ENCODE peak calls at places on chromosomes 11 and 22, in six cellular contexts. One of them, this sample, is unnamed.
A peak's percentile ranks its signal among the peaks of the same experiment; 100 is the strongest.

GRCh38 chr22:43007519-43008102 is 7.3 kb downstream of the PACSIN2 start:
- DNase-seq in neuronal stem cell: no peak
- DNase-seq in mesendoderm: no peak
- DNase-seq in SJSA1: no peak
- DNase-seq in CD8-positive, alpha-beta T cell: no peak
- DNase-seq in mammary epithelial cell: no peak
- DNase-seq in this sample: no peak

GRCh38 chr11:69380451-69380901 is 86.5 kb downstream of the MYEOV start:
- DNase-seq in neuronal stem cell: no peak
- DNase-seq in mesendoderm: no peak
- DNase-seq in SJSA1: no peak
- DNase-seq in CD8-positive, alpha-beta T cell: no peak
- DNase-seq in mammary epithelial cell: no peak
- DNase-seq in this sample: no peak

GRCh38 chr11:79439430-79439892 is 1.4 kb downstream of the TENM4 start:
- DNase-seq in neuronal stem cell: no peak
- DNase-seq in mesendoderm: peak; percentile 60
- DNase-seq in SJSA1: no peak
- DNase-seq in CD8-positive, alpha-beta T cell: no peak
- DNase-seq in mammary epithelial cell: peak; percentile 44
- DNase-seq in this sample: no peak

GRCh38 chr11:73972620-73973449 is 9.8 kb downstream of the UCP2 start:
- DNase-seq in neuronal stem cell: no peak
- DNase-seq in mesendoderm: no peak
- DNase-seq in SJSA1: no peak
- DNase-seq in CD8-positive, alpha-beta T cell: peak; percentile 27
- DNase-seq in mammary epithelial cell: no peak
- DNase-seq in this sample: no peak

GRCh38 chr22:46011627-46012181 is 34.7 kb upstream of the WNT7B start:
- DNase-seq in neuronal stem cell: no peak
- DNase-seq in mesendoderm: no peak
- DNase-seq in SJSA1: no peak
- DNase-seq in CD8-positive, alpha-beta T cell: no peak
- DNase-seq in mammary epithelial cell: no peak
- DNase-seq in this sample: no peak

GRCh38 chr11:61512435-61512834 is 3.9 kb downstream of the LRRC10B start:
- DNase-seq in neuronal stem cell: no peak
- DNase-seq in mesendoderm: no peak
- DNase-seq in SJSA1: no peak
- DNase-seq in CD8-positive, alpha-beta T cell: no peak
- DNase-seq in mammary epithelial cell: no peak
- DNase-seq in this sample: no peak

GRCh38 chr11:92546089-92546488 is 321.5 kb downstream of the FAT3 start:
- DNase-seq in neuronal stem cell: no peak
- DNase-seq in mesendoderm: no peak
- DNase-seq in SJSA1: no peak
- DNase-seq in CD8-positive, alpha-beta T cell: no peak
- DNase-seq in mammary epithelial cell: no peak
- DNase-seq in this sample: no peak

GRCh38 chr11:42422094-42422493 is 889.7 kb upstream of the API5 start:
- DNase-seq in neuronal stem cell: no peak
- DNase-seq in mesendoderm: no peak
- DNase-seq in SJSA1: no peak
- DNase-seq in CD8-positive, alpha-beta T cell: no peak
- DNase-seq in mammary epithelial cell: peak; percentile 32
- DNase-seq in this sample: no peak

GRCh38 chr22:44442186-44442465 is 55.9 kb downstream of the RTL6 start:
- DNase-seq in neuronal stem cell: no peak
- DNase-seq in mesendoderm: no peak
- DNase-seq in SJSA1: no peak
- DNase-seq in CD8-positive, alpha-beta T cell: no peak
- DNase-seq in mammary epithelial cell: no peak
- DNase-seq in this sample: no peak

GRCh38 chr11:62147545-62147944 is 23.7 kb downstream of the INCENP start:
- DNase-seq in neuronal stem cell: no peak
- DNase-seq in mesendoderm: no peak
- DNase-seq in SJSA1: no peak
- DNase-seq in CD8-positive, alpha-beta T cell: no peak
- DNase-seq in mammary epithelial cell: no peak
- DNase-seq in this sample: no peak

GRCh38 chr11:130671801-130672700 is 223.6 kb downstream of the ADAMTS15 start:
- DNase-seq in neuronal stem cell: peak; percentile 23
- DNase-seq in mesendoderm: peak; percentile 69
- DNase-seq in SJSA1: no peak
- DNase-seq in CD8-positive, alpha-beta T cell: no peak
- DNase-seq in mammary epithelial cell: peak; percentile 61
- DNase-seq in this sample: peak; percentile 75

GRCh38 chr11:65611028-65611757 is 2.8 kb downstream of the MAP3K11 start:
- DNase-seq in neuronal stem cell: no peak
- DNase-seq in mesendoderm: peak; percentile 55
- DNase-seq in SJSA1: no peak
- DNase-seq in CD8-positive, alpha-beta T cell: no peak
- DNase-seq in mammary epithelial cell: no peak
- DNase-seq in this sample: no peak

GRCh38 chr11:126103150-126103549 is 40.5 kb upstream of the CDON start:
- DNase-seq in neuronal stem cell: no peak
- DNase-seq in mesendoderm: no peak
- DNase-seq in SJSA1: no peak
- DNase-seq in CD8-positive, alpha-beta T cell: no peak
- DNase-seq in mammary epithelial cell: no peak
- DNase-seq in this sample: no peak

GRCh38 chr11:96486890-96487633 is 97.2 kb downstream of the JRKL start:
- DNase-seq in neuronal stem cell: no peak
- DNase-seq in mesendoderm: peak; percentile 75
- DNase-seq in SJSA1: peak; percentile 39
- DNase-seq in CD8-positive, alpha-beta T cell: no peak
- DNase-seq in mammary epithelial cell: peak; percentile 18
- DNase-seq in this sample: no peak

GRCh38 chr11:111299111-111300026 is 1.0 kb downstream of the POU2AF3 start:
- DNase-seq in neuronal stem cell: peak; percentile 52
- DNase-seq in mesendoderm: peak; percentile 59
- DNase-seq in SJSA1: peak; percentile 24
- DNase-seq in CD8-positive, alpha-beta T cell: no peak
- DNase-seq in mammary epithelial cell: peak; percentile 17
- DNase-seq in this sample: no peak
- H3K4me3 ChIP-seq in neuronal stem cell: peak overlapping the region; percentile 87
- H3K4me3 ChIP-seq in mesendoderm: peak overlapping the region; percentile 52
- H3K4me3 ChIP-seq in SJSA1: peak overlapping the region; percentile 43
- H3K4me3 ChIP-seq in CD8-positive, alpha-beta T cell: no peak overlapping the region
- H3K4me3 ChIP-seq in mammary epithelial cell: peak overlapping the region; percentile 35
- H3K4me3 ChIP-seq in this sample: peak overlapping the region; percentile 93

DNA sequence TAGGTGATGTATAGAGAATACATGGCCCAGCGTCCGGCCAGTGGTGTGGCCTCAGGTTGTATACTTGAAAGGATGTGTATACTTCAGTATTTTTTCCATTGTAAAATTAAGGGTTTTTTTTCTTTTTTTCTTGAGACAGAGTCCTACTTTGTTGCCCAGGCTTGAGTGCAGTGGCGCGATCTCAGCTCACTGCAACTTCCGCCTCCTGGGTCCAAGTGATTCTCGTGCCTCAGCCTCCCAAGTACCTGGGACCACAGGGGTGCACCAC is 15.8 kb downstream of the ZBTB16 start:
- DNase-seq in neuronal stem cell: no peak
- DNase-seq in mesendoderm: no peak
- DNase-seq in SJSA1: no peak
- DNase-seq in CD8-positive, alpha-beta T cell: no peak
- DNase-seq in mammary epithelial cell: no peak
- DNase-seq in this sample: no peak
- H3K27me3 ChIP-seq in neuronal stem cell: no peaks in the 10 kb centered on the region
- H3K27me3 ChIP-seq in mesendoderm: no peaks in the 10 kb centered on the region
- H3K27me3 ChIP-seq in SJSA1: peaks cover 3% of the 10 kb centered on the region
- H3K27me3 ChIP-seq in CD8-positive, alpha-beta T cell: no peaks in the 10 kb centered on the region
- H3K27me3 ChIP-seq in mammary epithelial cell: peaks cover 3% of the 10 kb centered on the region
- H3K27me3 ChIP-seq in this sample: no peaks in the 10 kb centered on the region

DNA sequence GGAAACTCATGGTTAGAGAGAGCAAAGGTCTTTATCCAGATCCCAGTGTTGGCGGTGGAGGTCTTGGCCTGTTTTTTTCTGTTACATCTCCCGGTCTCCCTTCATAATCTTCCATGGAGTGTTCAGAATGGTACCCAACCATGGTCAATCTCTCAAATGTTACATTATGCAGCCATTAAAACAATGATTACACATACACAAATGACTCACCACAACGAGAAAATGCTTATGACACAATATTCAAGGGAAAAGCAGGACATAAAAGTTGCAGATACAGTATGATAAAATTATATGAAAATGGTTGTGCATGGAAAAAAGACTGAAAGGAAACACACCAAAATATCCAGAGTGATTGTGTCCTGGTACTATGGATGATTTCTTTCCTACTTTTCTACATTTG is 17.8 kb upstream of the CSNK1E start:
- DNase-seq in neuronal stem cell: no peak
- DNase-seq in mesendoderm: no peak
- DNase-seq in SJSA1: no peak
- DNase-seq in CD8-positive, alpha-beta T cell: no peak
- DNase-seq in mammary epithelial cell: peak; percentile 43
- DNase-seq in this sample: no peak
- H3K4me3 ChIP-seq in neuronal stem cell: peak overlapping the region; percentile 18
- H3K4me3 ChIP-seq in mesendoderm: no peak overlapping the region
- H3K4me3 ChIP-seq in SJSA1: no peak overlapping the region
- H3K4me3 ChIP-seq in CD8-positive, alpha-beta T cell: no peak overlapping the region
- H3K4me3 ChIP-seq in mammary epithelial cell: no peak overlapping the region
- H3K4me3 ChIP-seq in this sample: no peak overlapping the region

DNA sequence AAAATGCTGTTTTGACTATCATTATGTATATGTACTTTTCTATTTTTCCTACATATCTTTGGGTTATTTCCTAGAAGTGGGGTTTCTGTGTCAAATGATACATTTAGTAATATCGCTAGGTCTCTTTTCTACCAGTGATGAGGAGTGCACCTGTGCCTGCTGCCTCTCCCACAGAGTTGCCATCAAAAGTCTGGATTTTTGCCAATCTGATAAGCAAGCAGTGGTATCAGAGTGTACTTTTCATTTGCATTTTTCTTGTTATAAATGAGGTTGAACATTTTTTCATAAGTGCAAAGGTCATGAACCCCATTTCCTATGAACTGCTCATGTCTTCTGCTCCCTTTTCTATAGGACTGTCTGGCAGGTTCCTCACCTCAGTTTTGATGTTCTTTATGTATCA is 1.8 kb downstream of the TRPM5 start:
- DNase-seq in neuronal stem cell: no peak
- DNase-seq in mesendoderm: no peak
- DNase-seq in SJSA1: no peak
- DNase-seq in CD8-positive, alpha-beta T cell: no peak
- DNase-seq in mammary epithelial cell: no peak
- DNase-seq in this sample: no peak
- H3K27me3 ChIP-seq in neuronal stem cell: peaks cover 45% of the 10 kb centered on the region
- H3K27me3 ChIP-seq in mesendoderm: peaks cover 17% of the 10 kb centered on the region
- H3K27me3 ChIP-seq in SJSA1: peaks cover 70% of the 10 kb centered on the region
- H3K27me3 ChIP-seq in CD8-positive, alpha-beta T cell: no peaks in the 10 kb centered on the region
- H3K27me3 ChIP-seq in mammary epithelial cell: peaks cover 16% of the 10 kb centered on the region
- H3K27me3 ChIP-seq in this sample: no peaks in the 10 kb centered on the region

GRCh38 chr11:121929581-121929980 is 186.4 kb downstream of the BLID start:
- DNase-seq in neuronal stem cell: peak; percentile 38
- DNase-seq in mesendoderm: peak; percentile 52
- DNase-seq in SJSA1: no peak
- DNase-seq in CD8-positive, alpha-beta T cell: no peak
- DNase-seq in mammary epithelial cell: no peak
- DNase-seq in this sample: no peak

GRCh38 chr11:121927789-121928188 is 188.2 kb downstream of the BLID start:
- DNase-seq in neuronal stem cell: no peak
- DNase-seq in mesendoderm: peak; percentile 14
- DNase-seq in SJSA1: no peak
- DNase-seq in CD8-positive, alpha-beta T cell: no peak
- DNase-seq in mammary epithelial cell: no peak
- DNase-seq in this sample: no peak

GRCh38 chr11:121927359-121927758 is 188.7 kb downstream of the BLID start:
- DNase-seq in neuronal stem cell: no peak
- DNase-seq in mesendoderm: peak; percentile 27
- DNase-seq in SJSA1: no peak
- DNase-seq in CD8-positive, alpha-beta T cell: no peak
- DNase-seq in mammary epithelial cell: no peak
- DNase-seq in this sample: no peak

GRCh38 chr11:121930004-121930965 is 185.7 kb downstream of the BLID start:
- DNase-seq in neuronal stem cell: no peak
- DNase-seq in mesendoderm: peak; percentile 10
- DNase-seq in SJSA1: no peak
- DNase-seq in CD8-positive, alpha-beta T cell: no peak
- DNase-seq in mammary epithelial cell: no peak
- DNase-seq in this sample: no peak

DNA sequence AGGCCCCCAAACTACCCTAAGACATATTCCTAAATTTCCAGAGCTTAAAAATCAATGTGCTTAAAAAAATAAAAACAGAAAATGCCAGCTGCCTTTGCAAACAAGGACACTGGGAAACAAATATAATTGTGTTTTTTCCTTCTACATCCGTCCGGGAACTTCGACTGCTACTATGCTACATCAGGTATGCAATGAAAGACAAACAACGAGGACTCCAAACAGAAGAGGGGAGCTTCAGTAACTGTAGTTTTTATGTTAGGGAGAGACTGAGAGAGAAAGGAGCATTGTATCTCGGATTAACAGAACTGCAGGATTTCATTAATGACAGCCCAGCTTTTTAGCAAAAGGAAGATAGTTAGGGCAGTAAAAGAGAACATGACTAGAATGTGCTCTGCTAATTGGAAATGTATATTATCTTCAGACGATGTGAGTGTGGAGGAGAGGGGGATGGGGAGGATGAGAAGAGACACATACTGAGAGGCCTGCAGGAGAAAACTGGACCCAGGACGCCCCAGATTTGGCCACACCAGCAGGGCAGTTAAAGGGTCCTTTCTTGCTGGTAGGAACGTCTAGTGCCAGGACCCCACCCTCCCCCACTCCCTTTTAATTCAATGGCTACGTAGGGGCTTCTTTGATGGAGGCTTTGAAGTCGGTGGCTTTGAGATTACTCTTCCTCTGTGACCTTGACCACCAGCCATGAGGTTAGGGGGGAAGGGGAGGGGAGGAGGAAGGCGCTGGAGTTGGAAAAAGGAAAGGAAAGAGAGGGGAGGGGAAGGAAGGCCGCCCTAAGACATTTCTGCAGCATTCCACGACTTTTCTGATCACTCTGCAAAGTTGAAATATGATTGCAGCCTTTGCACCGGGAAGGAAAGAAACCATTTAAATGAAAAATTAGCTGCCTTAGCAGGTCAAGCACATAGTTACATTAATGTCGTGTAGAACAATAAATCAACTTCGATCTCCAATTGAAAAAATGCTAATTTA is 187.1 kb downstream of the BLID start:
- DNase-seq in neuronal stem cell: peak; percentile 18
- DNase-seq in mesendoderm: peak; percentile 49
- DNase-seq in SJSA1: no peak
- DNase-seq in CD8-positive, alpha-beta T cell: no peak
- DNase-seq in mammary epithelial cell: no peak
- DNase-seq in this sample: no peak
- H3K4me3 ChIP-seq in neuronal stem cell: no peak overlapping the region
- H3K4me3 ChIP-seq in mesendoderm: no peak overlapping the region
- H3K4me3 ChIP-seq in SJSA1: no peak overlapping the region
- H3K4me3 ChIP-seq in CD8-positive, alpha-beta T cell: no peak overlapping the region
- H3K4me3 ChIP-seq in mammary epithelial cell: no peak overlapping the region
- H3K4me3 ChIP-seq in this sample: peak overlapping the region; percentile 74

DNA sequence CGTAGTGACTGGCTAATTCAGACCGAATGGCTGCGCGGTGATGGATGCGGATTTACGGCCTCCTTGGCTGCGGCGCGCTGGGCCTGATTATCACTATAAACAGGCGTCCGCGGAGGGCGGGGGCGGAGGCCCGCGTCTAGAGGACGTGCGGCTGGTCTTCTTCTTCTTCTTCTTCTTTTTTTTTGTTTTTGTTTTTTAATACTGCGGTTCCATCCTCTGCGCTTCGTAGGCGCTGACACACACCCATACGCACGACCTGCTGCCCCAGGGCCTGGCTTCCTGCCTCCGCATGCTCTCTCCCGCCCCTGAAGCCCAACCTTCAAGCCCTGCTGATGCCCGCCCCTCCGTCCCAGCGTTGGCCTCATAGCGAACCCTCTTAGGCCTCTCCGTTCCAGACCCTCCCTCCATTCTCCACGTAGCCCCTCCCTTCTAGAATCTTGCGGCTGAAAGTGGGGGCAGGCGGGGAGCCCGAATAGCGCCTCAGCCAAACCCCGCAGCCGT is 2.7 kb upstream of the SLC6A5 start:
- DNase-seq in neuronal stem cell: no peak
- DNase-seq in mesendoderm: peak; percentile 71
- DNase-seq in SJSA1: no peak
- DNase-seq in CD8-positive, alpha-beta T cell: no peak
- DNase-seq in mammary epithelial cell: peak; percentile 50
- DNase-seq in this sample: no peak
- H3K27me3 ChIP-seq in neuronal stem cell: peaks cover 71% of the 10 kb centered on the region
- H3K27me3 ChIP-seq in mesendoderm: peaks cover 47% of the 10 kb centered on the region
- H3K27me3 ChIP-seq in SJSA1: peaks cover 58% of the 10 kb centered on the region
- H3K27me3 ChIP-seq in CD8-positive, alpha-beta T cell: peaks cover 12% of the 10 kb centered on the region
- H3K27me3 ChIP-seq in mammary epithelial cell: peaks cover 40% of the 10 kb centered on the region
- H3K27me3 ChIP-seq in this sample: peaks cover 12% of the 10 kb centered on the region